ENCODE peak calls at places on chromosome 21, in seven cellular contexts. One of them, this sample, is unnamed.

GRCh38 chr21:42513985-42514882 is 582 bp downstream of the SLC37A1 start:
- DNase-seq in amniotic stem cell: no peak
- DNase-seq in stimulated activated CD4-positive, alpha-beta T cell treated with anti-CD3 and anti-CD28 coated beads, Interleukin-4, amount 100 ng/mL, for 24 hours: peak
- DNase-seq in activated CD4-positive, alpha-beta T cell treated with anti-CD3 and anti-CD28 coated beads, Interleukin-2, amount 50 U/mL, for 48 hours: peak
- DNase-seq in NT2/D1: peak
- DNase-seq in HCT116: no peak
- DNase-seq in Kasumi-1: peak
- DNase-seq in this sample: peak

GRCh38 chr21:16305686-16306085 is 575.9 kb downstream of the USP25 start:
- DNase-seq in activated CD4-positive, alpha-beta T cell treated with anti-CD3 and anti-CD28 coated beads, Interleukin-2, amount 50 U/mL, for 48 hours: no peak
- DNase-seq in stimulated activated CD4-positive, alpha-beta T cell treated with anti-CD3 and anti-CD28 coated beads, Interleukin-4, amount 100 ng/mL, for 24 hours: no peak
- DNase-seq in HCT116: no peak
- DNase-seq in amniotic stem cell: no peak
- DNase-seq in Kasumi-1: no peak
- DNase-seq in NT2/D1: no peak
- DNase-seq in this sample: no peak

GRCh38 chr21:36321325-36322082 is 1.5 kb downstream of the MORC3 start:
- DNase-seq in stimulated activated CD4-positive, alpha-beta T cell treated with anti-CD3 and anti-CD28 coated beads, Interleukin-4, amount 100 ng/mL, for 24 hours: peak
- DNase-seq in HCT116: no peak
- DNase-seq in Kasumi-1: peak
- DNase-seq in amniotic stem cell: no peak
- DNase-seq in activated CD4-positive, alpha-beta T cell treated with anti-CD3 and anti-CD28 coated beads, Interleukin-2, amount 50 U/mL, for 48 hours: peak
- DNase-seq in NT2/D1: peak
- DNase-seq in this sample: peak

GRCh38 chr21:16554522-16554921 is 824.7 kb downstream of the USP25 start:
- DNase-seq in amniotic stem cell: no peak
- DNase-seq in activated CD4-positive, alpha-beta T cell treated with anti-CD3 and anti-CD28 coated beads, Interleukin-2, amount 50 U/mL, for 48 hours: no peak
- DNase-seq in Kasumi-1: no peak
- DNase-seq in stimulated activated CD4-positive, alpha-beta T cell treated with anti-CD3 and anti-CD28 coated beads, Interleukin-4, amount 100 ng/mL, for 24 hours: no peak
- DNase-seq in HCT116: no peak
- DNase-seq in NT2/D1: no peak
- DNase-seq in this sample: no peak

GRCh38 chr21:36602735-36603134 is 96.2 kb upstream of the SIM2 start:
- DNase-seq in stimulated activated CD4-positive, alpha-beta T cell treated with anti-CD3 and anti-CD28 coated beads, Interleukin-4, amount 100 ng/mL, for 24 hours: no peak
- DNase-seq in NT2/D1: no peak
- DNase-seq in activated CD4-positive, alpha-beta T cell treated with anti-CD3 and anti-CD28 coated beads, Interleukin-2, amount 50 U/mL, for 48 hours: no peak
- DNase-seq in Kasumi-1: no peak
- DNase-seq in HCT116: no peak
- DNase-seq in amniotic stem cell: no peak
- DNase-seq in this sample: no peak

GRCh38 chr21:16912075-16912474 is 600.8 kb upstream of the CXADR start:
- DNase-seq in NT2/D1: no peak
- DNase-seq in activated CD4-positive, alpha-beta T cell treated with anti-CD3 and anti-CD28 coated beads, Interleukin-2, amount 50 U/mL, for 48 hours: no peak
- DNase-seq in HCT116: no peak
- DNase-seq in Kasumi-1: no peak
- DNase-seq in amniotic stem cell: no peak
- DNase-seq in stimulated activated CD4-positive, alpha-beta T cell treated with anti-CD3 and anti-CD28 coated beads, Interleukin-4, amount 100 ng/mL, for 24 hours: no peak
- DNase-seq in this sample: no peak

GRCh38 chr21:39110431-39110830 is 72.8 kb downstream of the PSMG1 start:
- DNase-seq in stimulated activated CD4-positive, alpha-beta T cell treated with anti-CD3 and anti-CD28 coated beads, Interleukin-4, amount 100 ng/mL, for 24 hours: no peak
- DNase-seq in activated CD4-positive, alpha-beta T cell treated with anti-CD3 and anti-CD28 coated beads, Interleukin-2, amount 50 U/mL, for 48 hours: no peak
- DNase-seq in HCT116: no peak
- DNase-seq in NT2/D1: no peak
- DNase-seq in Kasumi-1: no peak
- DNase-seq in amniotic stem cell: no peak
- DNase-seq in this sample: no peak

GRCh38 chr21:26096494-26096893 is 74.1 kb downstream of the APP start:
- DNase-seq in amniotic stem cell: no peak
- DNase-seq in HCT116: no peak
- DNase-seq in NT2/D1: no peak
- DNase-seq in stimulated activated CD4-positive, alpha-beta T cell treated with anti-CD3 and anti-CD28 coated beads, Interleukin-4, amount 100 ng/mL, for 24 hours: no peak
- DNase-seq in Kasumi-1: no peak
- DNase-seq in activated CD4-positive, alpha-beta T cell treated with anti-CD3 and anti-CD28 coated beads, Interleukin-2, amount 50 U/mL, for 48 hours: no peak
- DNase-seq in this sample: no peak

GRCh38 chr21:45763074-45763473 is 119.5 kb downstream of the PCBP3 start:
- DNase-seq in NT2/D1: no peak
- DNase-seq in activated CD4-positive, alpha-beta T cell treated with anti-CD3 and anti-CD28 coated beads, Interleukin-2, amount 50 U/mL, for 48 hours: no peak
- DNase-seq in stimulated activated CD4-positive, alpha-beta T cell treated with anti-CD3 and anti-CD28 coated beads, Interleukin-4, amount 100 ng/mL, for 24 hours: no peak
- DNase-seq in HCT116: no peak
- DNase-seq in amniotic stem cell: no peak
- DNase-seq in Kasumi-1: no peak
- DNase-seq in this sample: no peak

GRCh38 chr21:37711294-37711844 is 204.9 kb downstream of the KCNJ6 start:
- DNase-seq in Kasumi-1: no peak
- DNase-seq in NT2/D1: no peak
- DNase-seq in stimulated activated CD4-positive, alpha-beta T cell treated with anti-CD3 and anti-CD28 coated beads, Interleukin-4, amount 100 ng/mL, for 24 hours: no peak
- DNase-seq in HCT116: no peak
- DNase-seq in activated CD4-positive, alpha-beta T cell treated with anti-CD3 and anti-CD28 coated beads, Interleukin-2, amount 50 U/mL, for 48 hours: no peak
- DNase-seq in amniotic stem cell: no peak
- DNase-seq in this sample: no peak

GRCh38 chr21:31730687-31731111 is 1.2 kb downstream of the SCAF4 start:
- DNase-seq in Kasumi-1: peak
- DNase-seq in NT2/D1: peak
- DNase-seq in amniotic stem cell: no peak
- DNase-seq in stimulated activated CD4-positive, alpha-beta T cell treated with anti-CD3 and anti-CD28 coated beads, Interleukin-4, amount 100 ng/mL, for 24 hours: peak
- DNase-seq in HCT116: no peak
- DNase-seq in activated CD4-positive, alpha-beta T cell treated with anti-CD3 and anti-CD28 coated beads, Interleukin-2, amount 50 U/mL, for 48 hours: peak
- DNase-seq in this sample: no peak

GRCh38 chr21:16241500-16241963 is 511.8 kb downstream of the USP25 start:
- DNase-seq in Kasumi-1: peak
- DNase-seq in stimulated activated CD4-positive, alpha-beta T cell treated with anti-CD3 and anti-CD28 coated beads, Interleukin-4, amount 100 ng/mL, for 24 hours: no peak
- DNase-seq in amniotic stem cell: no peak
- DNase-seq in activated CD4-positive, alpha-beta T cell treated with anti-CD3 and anti-CD28 coated beads, Interleukin-2, amount 50 U/mL, for 48 hours: no peak
- DNase-seq in NT2/D1: peak
- DNase-seq in HCT116: no peak
- DNase-seq in this sample: no peak

GRCh38 chr21:34707876-34708325 is 39.1 kb downstream of the CLIC6 start:
- DNase-seq in stimulated activated CD4-positive, alpha-beta T cell treated with anti-CD3 and anti-CD28 coated beads, Interleukin-4, amount 100 ng/mL, for 24 hours: peak
- DNase-seq in amniotic stem cell: no peak
- DNase-seq in Kasumi-1: peak
- DNase-seq in activated CD4-positive, alpha-beta T cell treated with anti-CD3 and anti-CD28 coated beads, Interleukin-2, amount 50 U/mL, for 48 hours: peak
- DNase-seq in HCT116: no peak
- DNase-seq in NT2/D1: no peak
- DNase-seq in this sample: peak

GRCh38 chr21:44067011-44067839 is 40.0 kb upstream of the PWP2 start:
- DNase-seq in stimulated activated CD4-positive, alpha-beta T cell treated with anti-CD3 and anti-CD28 coated beads, Interleukin-4, amount 100 ng/mL, for 24 hours: no peak
- DNase-seq in NT2/D1: no peak
- DNase-seq in HCT116: no peak
- DNase-seq in amniotic stem cell: no peak
- DNase-seq in Kasumi-1: no peak
- DNase-seq in activated CD4-positive, alpha-beta T cell treated with anti-CD3 and anti-CD28 coated beads, Interleukin-2, amount 50 U/mL, for 48 hours: no peak
- DNase-seq in this sample: no peak

GRCh38 chr21:35063428-35064172 is 14.5 kb upstream of the RUNX1 start:
- DNase-seq in amniotic stem cell: no peak
- DNase-seq in Kasumi-1: no peak
- DNase-seq in HCT116: no peak
- DNase-seq in stimulated activated CD4-positive, alpha-beta T cell treated with anti-CD3 and anti-CD28 coated beads, Interleukin-4, amount 100 ng/mL, for 24 hours: no peak
- DNase-seq in activated CD4-positive, alpha-beta T cell treated with anti-CD3 and anti-CD28 coated beads, Interleukin-2, amount 50 U/mL, for 48 hours: no peak
- DNase-seq in NT2/D1: no peak
- DNase-seq in this sample: no peak

GRCh38 chr21:32463367-32463766 is 50.9 kb downstream of the EVA1C start:
- DNase-seq in stimulated activated CD4-positive, alpha-beta T cell treated with anti-CD3 and anti-CD28 coated beads, Interleukin-4, amount 100 ng/mL, for 24 hours: no peak
- DNase-seq in HCT116: peak
- DNase-seq in Kasumi-1: no peak
- DNase-seq in activated CD4-positive, alpha-beta T cell treated with anti-CD3 and anti-CD28 coated beads, Interleukin-2, amount 50 U/mL, for 48 hours: no peak
- DNase-seq in NT2/D1: no peak
- DNase-seq in amniotic stem cell: no peak
- DNase-seq in this sample: no peak

GRCh38 chr21:41653243-41653943 is 113.5 kb downstream of the RIPK4 start:
- DNase-seq in activated CD4-positive, alpha-beta T cell treated with anti-CD3 and anti-CD28 coated beads, Interleukin-2, amount 50 U/mL, for 48 hours: no peak
- DNase-seq in NT2/D1: no peak
- DNase-seq in HCT116: no peak
- DNase-seq in stimulated activated CD4-positive, alpha-beta T cell treated with anti-CD3 and anti-CD28 coated beads, Interleukin-4, amount 100 ng/mL, for 24 hours: no peak
- DNase-seq in Kasumi-1: no peak
- DNase-seq in amniotic stem cell: no peak
- DNase-seq in this sample: no peak

GRCh38 chr21:14273736-14274538 is 58.0 kb downstream of the RBM11 start:
- DNase-seq in amniotic stem cell: no peak
- DNase-seq in NT2/D1: no peak
- DNase-seq in HCT116: no peak
- DNase-seq in Kasumi-1: peak
- DNase-seq in activated CD4-positive, alpha-beta T cell treated with anti-CD3 and anti-CD28 coated beads, Interleukin-2, amount 50 U/mL, for 48 hours: no peak
- DNase-seq in stimulated activated CD4-positive, alpha-beta T cell treated with anti-CD3 and anti-CD28 coated beads, Interleukin-4, amount 100 ng/mL, for 24 hours: no peak
- DNase-seq in this sample: no peak

GRCh38 chr21:42565886-42566523 is 52.4 kb downstream of the SLC37A1 start:
- DNase-seq in NT2/D1: no peak
- DNase-seq in Kasumi-1: no peak
- DNase-seq in HCT116: no peak
- DNase-seq in amniotic stem cell: no peak
- DNase-seq in activated CD4-positive, alpha-beta T cell treated with anti-CD3 and anti-CD28 coated beads, Interleukin-2, amount 50 U/mL, for 48 hours: no peak
- DNase-seq in stimulated activated CD4-positive, alpha-beta T cell treated with anti-CD3 and anti-CD28 coated beads, Interleukin-4, amount 100 ng/mL, for 24 hours: no peak
- DNase-seq in this sample: no peak

GRCh38 chr21:42781150-42781980 is 98.0 kb downstream of the WDR4 start:
- DNase-seq in Kasumi-1: no peak
- DNase-seq in activated CD4-positive, alpha-beta T cell treated with anti-CD3 and anti-CD28 coated beads, Interleukin-2, amount 50 U/mL, for 48 hours: no peak
- DNase-seq in stimulated activated CD4-positive, alpha-beta T cell treated with anti-CD3 and anti-CD28 coated beads, Interleukin-4, amount 100 ng/mL, for 24 hours: no peak
- DNase-seq in amniotic stem cell: no peak
- DNase-seq in NT2/D1: no peak
- DNase-seq in HCT116: no peak
- DNase-seq in this sample: no peak

GRCh38 chr21:35027558-35028450 is 21.3 kb downstream of the RUNX1 start:
- DNase-seq in Kasumi-1: peak
- DNase-seq in stimulated activated CD4-positive, alpha-beta T cell treated with anti-CD3 and anti-CD28 coated beads, Interleukin-4, amount 100 ng/mL, for 24 hours: no peak
- DNase-seq in NT2/D1: no peak
- DNase-seq in activated CD4-positive, alpha-beta T cell treated with anti-CD3 and anti-CD28 coated beads, Interleukin-2, amount 50 U/mL, for 48 hours: peak
- DNase-seq in amniotic stem cell: no peak
- DNase-seq in HCT116: no peak
- DNase-seq in this sample: no peak

GRCh38 chr21:25171438-25171837 is 435.8 kb downstream of the MRPL39 start:
- DNase-seq in HCT116: no peak
- DNase-seq in stimulated activated CD4-positive, alpha-beta T cell treated with anti-CD3 and anti-CD28 coated beads, Interleukin-4, amount 100 ng/mL, for 24 hours: no peak
- DNase-seq in NT2/D1: no peak
- DNase-seq in amniotic stem cell: no peak
- DNase-seq in Kasumi-1: peak
- DNase-seq in activated CD4-positive, alpha-beta T cell treated with anti-CD3 and anti-CD28 coated beads, Interleukin-2, amount 50 U/mL, for 48 hours: no peak
- DNase-seq in this sample: no peak

GRCh38 chr21:14762734-14763694 is 216.9 kb upstream of the SAMSN1 start:
- DNase-seq in activated CD4-positive, alpha-beta T cell treated with anti-CD3 and anti-CD28 coated beads, Interleukin-2, amount 50 U/mL, for 48 hours: no peak
- DNase-seq in Kasumi-1: peak
- DNase-seq in amniotic stem cell: no peak
- DNase-seq in HCT116: no peak
- DNase-seq in NT2/D1: no peak
- DNase-seq in stimulated activated CD4-positive, alpha-beta T cell treated with anti-CD3 and anti-CD28 coated beads, Interleukin-4, amount 100 ng/mL, for 24 hours: no peak
- DNase-seq in this sample: no peak

GRCh38 chr21:46150073-46150472 is 5.3 kb downstream of the FTCD start:
- DNase-seq in amniotic stem cell: no peak
- DNase-seq in activated CD4-positive, alpha-beta T cell treated with anti-CD3 and anti-CD28 coated beads, Interleukin-2, amount 50 U/mL, for 48 hours: no peak
- DNase-seq in HCT116: no peak
- DNase-seq in stimulated activated CD4-positive, alpha-beta T cell treated with anti-CD3 and anti-CD28 coated beads, Interleukin-4, amount 100 ng/mL, for 24 hours: no peak
- DNase-seq in Kasumi-1: no peak
- DNase-seq in NT2/D1: no peak
- DNase-seq in this sample: no peak

GRCh38 chr21:32457360-32457840 is 44.9 kb downstream of the EVA1C start:
- DNase-seq in NT2/D1: no peak
- DNase-seq in Kasumi-1: no peak
- DNase-seq in stimulated activated CD4-positive, alpha-beta T cell treated with anti-CD3 and anti-CD28 coated beads, Interleukin-4, amount 100 ng/mL, for 24 hours: no peak
- DNase-seq in HCT116: peak
- DNase-seq in amniotic stem cell: no peak
- DNase-seq in activated CD4-positive, alpha-beta T cell treated with anti-CD3 and anti-CD28 coated beads, Interleukin-2, amount 50 U/mL, for 48 hours: no peak
- DNase-seq in this sample: no peak

GRCh38 chr21:33064623-33064996 is 5.3 kb upstream of the OLIG1 start:
- DNase-seq in NT2/D1: no peak
- DNase-seq in amniotic stem cell: no peak
- DNase-seq in HCT116: no peak
- DNase-seq in stimulated activated CD4-positive, alpha-beta T cell treated with anti-CD3 and anti-CD28 coated beads, Interleukin-4, amount 100 ng/mL, for 24 hours: no peak
- DNase-seq in activated CD4-positive, alpha-beta T cell treated with anti-CD3 and anti-CD28 coated beads, Interleukin-2, amount 50 U/mL, for 48 hours: no peak
- DNase-seq in Kasumi-1: no peak
- DNase-seq in this sample: no peak

GRCh38 chr21:32096411-32096810 is 182.4 kb downstream of the MIS18A start:
- DNase-seq in amniotic stem cell: no peak
- DNase-seq in activated CD4-positive, alpha-beta T cell treated with anti-CD3 and anti-CD28 coated beads, Interleukin-2, amount 50 U/mL, for 48 hours: peak
- DNase-seq in HCT116: peak
- DNase-seq in Kasumi-1: peak
- DNase-seq in NT2/D1: peak
- DNase-seq in stimulated activated CD4-positive, alpha-beta T cell treated with anti-CD3 and anti-CD28 coated beads, Interleukin-4, amount 100 ng/mL, for 24 hours: no peak
- DNase-seq in this sample: no peak

GRCh38 chr21:16193758-16194606 is 464.2 kb downstream of the USP25 start:
- DNase-seq in HCT116: no peak
- DNase-seq in stimulated activated CD4-positive, alpha-beta T cell treated with anti-CD3 and anti-CD28 coated beads, Interleukin-4, amount 100 ng/mL, for 24 hours: no peak
- DNase-seq in Kasumi-1: peak
- DNase-seq in NT2/D1: peak
- DNase-seq in amniotic stem cell: peak
- DNase-seq in activated CD4-positive, alpha-beta T cell treated with anti-CD3 and anti-CD28 coated beads, Interleukin-2, amount 50 U/mL, for 48 hours: no peak
- DNase-seq in this sample: no peak

GRCh38 chr21:35512321-35512720 is 463.2 kb upstream of the RUNX1 start:
- DNase-seq in stimulated activated CD4-positive, alpha-beta T cell treated with anti-CD3 and anti-CD28 coated beads, Interleukin-4, amount 100 ng/mL, for 24 hours: no peak
- DNase-seq in activated CD4-positive, alpha-beta T cell treated with anti-CD3 and anti-CD28 coated beads, Interleukin-2, amount 50 U/mL, for 48 hours: no peak
- DNase-seq in Kasumi-1: no peak
- DNase-seq in amniotic stem cell: no peak
- DNase-seq in NT2/D1: no peak
- DNase-seq in HCT116: no peak
- DNase-seq in this sample: no peak

GRCh38 chr21:17730782-17731181 is 88.4 kb downstream of the C21orf91 start:
- DNase-seq in NT2/D1: no peak
- DNase-seq in activated CD4-positive, alpha-beta T cell treated with anti-CD3 and anti-CD28 coated beads, Interleukin-2, amount 50 U/mL, for 48 hours: no peak
- DNase-seq in amniotic stem cell: no peak
- DNase-seq in stimulated activated CD4-positive, alpha-beta T cell treated with anti-CD3 and anti-CD28 coated beads, Interleukin-4, amount 100 ng/mL, for 24 hours: no peak
- DNase-seq in HCT116: no peak
- DNase-seq in Kasumi-1: peak
- DNase-seq in this sample: no peak

GRCh38 chr21:39452207-39452964 is 616 bp downstream of the SH3BGR start:
- DNase-seq in stimulated activated CD4-positive, alpha-beta T cell treated with anti-CD3 and anti-CD28 coated beads, Interleukin-4, amount 100 ng/mL, for 24 hours: no peak
- DNase-seq in NT2/D1: no peak
- DNase-seq in amniotic stem cell: no peak
- DNase-seq in HCT116: no peak
- DNase-seq in activated CD4-positive, alpha-beta T cell treated with anti-CD3 and anti-CD28 coated beads, Interleukin-2, amount 50 U/mL, for 48 hours: no peak
- DNase-seq in Kasumi-1: no peak
- DNase-seq in this sample: no peak

GRCh38 chr21:42640486-42640885 is 12.9 kb upstream of the PDE9A start:
- DNase-seq in stimulated activated CD4-positive, alpha-beta T cell treated with anti-CD3 and anti-CD28 coated beads, Interleukin-4, amount 100 ng/mL, for 24 hours: no peak
- DNase-seq in NT2/D1: no peak
- DNase-seq in Kasumi-1: peak
- DNase-seq in amniotic stem cell: no peak
- DNase-seq in HCT116: no peak
- DNase-seq in activated CD4-positive, alpha-beta T cell treated with anti-CD3 and anti-CD28 coated beads, Interleukin-2, amount 50 U/mL, for 48 hours: no peak
- DNase-seq in this sample: no peak

GRCh38 chr21:24716306-24716918 is 890.9 kb downstream of the MRPL39 start:
- DNase-seq in Kasumi-1: no peak
- DNase-seq in HCT116: no peak
- DNase-seq in NT2/D1: no peak
- DNase-seq in activated CD4-positive, alpha-beta T cell treated with anti-CD3 and anti-CD28 coated beads, Interleukin-2, amount 50 U/mL, for 48 hours: no peak
- DNase-seq in amniotic stem cell: no peak
- DNase-seq in stimulated activated CD4-positive, alpha-beta T cell treated with anti-CD3 and anti-CD28 coated beads, Interleukin-4, amount 100 ng/mL, for 24 hours: no peak
- DNase-seq in this sample: no peak

GRCh38 chr21:45013271-45013841 is 61.0 kb upstream of the ADARB1 start:
- DNase-seq in Kasumi-1: no peak
- DNase-seq in HCT116: no peak
- DNase-seq in amniotic stem cell: no peak
- DNase-seq in NT2/D1: no peak
- DNase-seq in stimulated activated CD4-positive, alpha-beta T cell treated with anti-CD3 and anti-CD28 coated beads, Interleukin-4, amount 100 ng/mL, for 24 hours: no peak
- DNase-seq in activated CD4-positive, alpha-beta T cell treated with anti-CD3 and anti-CD28 coated beads, Interleukin-2, amount 50 U/mL, for 48 hours: no peak
- DNase-seq in this sample: no peak

GRCh38 chr21:33893917-33894316 is 21.7 kb downstream of the ATP5PO start:
- DNase-seq in HCT116: no peak
- DNase-seq in NT2/D1: no peak
- DNase-seq in Kasumi-1: no peak
- DNase-seq in amniotic stem cell: no peak
- DNase-seq in activated CD4-positive, alpha-beta T cell treated with anti-CD3 and anti-CD28 coated beads, Interleukin-2, amount 50 U/mL, for 48 hours: no peak
- DNase-seq in stimulated activated CD4-positive, alpha-beta T cell treated with anti-CD3 and anti-CD28 coated beads, Interleukin-4, amount 100 ng/mL, for 24 hours: no peak
- DNase-seq in this sample: no peak

This sample was measured in activated naive CD8-positive, alpha-beta T cell treated with anti-CD3 and anti-CD28 coated beads for 36 hours.